ENCODE peak calls at places on chromosomes 7 and 10, in seven cellular contexts. M, X, Y, N, O, C and J are unnamed samples.
A peak's percentile ranks its signal among the peaks of the same experiment; 100 is the strongest.

GRCh38 chr10:3853547-3853989 is 68.6 kb upstream of the KLF6 start:
- DNase-seq in Y (no peak), C (no peak), M (no peak), X (peak; percentile 36), O (no peak), N (no peak), J (no peak)

GRCh38 chr10:74227697-74228424 is 76.8 kb downstream of the ADK start:
- DNase-seq in X (no peak), N (no peak), C (peak; percentile 65), M (no peak), Y (no peak), O (no peak), J (no peak)

GRCh38 chr10:13915710-13916109 is 328.9 kb downstream of the PRPF18 start:
- DNase-seq in N (no peak), X (no peak), Y (peak; percentile 23), M (peak; percentile 67), C (no peak), O (no peak), J (no peak)

GRCh38 chr7:29019896-29020295 is 61.8 kb upstream of the TRIL start:
- DNase-seq in O (no peak), N (no peak), M (peak; percentile 37), Y (peak; percentile 30), C (no peak), X (no peak), J (no peak)

GRCh38 chr10:127906548-127907377 is at the start of gene PTPRE:
- DNase-seq in Y (peak; percentile 82), O (peak; percentile 42), C (peak; percentile 69), N (peak; percentile 61), M (peak; percentile 79), X (peak; percentile 70), J (peak; percentile 38)

GRCh38 chr7:137970263-137970975 is 31.5 kb downstream of the CREB3L2 start:
- DNase-seq in M (peak; percentile 56), N (no peak), X (peak; percentile 42), O (no peak), C (peak; percentile 73), Y (peak; percentile 57), J (no peak)

GRCh38 chr10:102819054-102819453 is 18.2 kb downstream of the CYP17A1 start:
- DNase-seq in C (no peak), N (no peak), M (no peak), X (no peak), Y (no peak), O (no peak), J (no peak)

GRCh38 chr10:63819753-63820347 is 298.6 kb downstream of the REEP3 start:
- DNase-seq in O (no peak), X (peak; percentile 82), N (no peak), C (peak; percentile 74), Y (peak; percentile 71), M (peak; percentile 83), J (peak; percentile 25)

GRCh38 chr10:89975716-89976243 is 274.4 kb downstream of the KIF20B start:
- DNase-seq in N (no peak), M (no peak), X (no peak), Y (no peak), O (no peak), C (no peak), J (no peak)

GRCh38 chr7:1663243-1663642 is 6.8 kb upstream of the ELFN1 start:
- DNase-seq in N (no peak), O (no peak), C (no peak), X (peak; percentile 2), M (peak; percentile 12), Y (no peak), J (no peak)

GRCh38 chr7:128410092-128410665 is 397 bp upstream of the IMPDH1 start:
- DNase-seq in C (peak; percentile 80), Y (peak; percentile 52), X (no peak), M (peak; percentile 57), N (peak; percentile 49), O (peak; percentile 39), J (no peak)

GRCh38 chr10:24453404-24453830 is 244.5 kb downstream of the KIAA1217 start:
- DNase-seq in N (no peak), M (no peak), O (no peak), X (no peak), C (no peak), Y (no peak), J (no peak)

GRCh38 chr10:3136763-3137611 is 35.6 kb downstream of the PITRM1 start:
- DNase-seq in N (no peak), M (peak; percentile 76), C (no peak), O (no peak), Y (peak; percentile 73), X (peak; percentile 56), J (no peak)

GRCh38 chr7:138948403-138948802 is 32.8 kb downstream of the KIAA1549 start:
- DNase-seq in M (no peak), Y (no peak), X (no peak), C (no peak), O (no peak), N (no peak), J (no peak)

GRCh38 chr10:130515670-130516069 is 379.5 kb downstream of the GLRX3 start:
- DNase-seq in O (no peak), C (no peak), X (no peak), N (no peak), M (no peak), Y (no peak), J (no peak)

GRCh38 chr7:98970031-98970615 is 91.8 kb downstream of the TRRAP start:
- DNase-seq in C (no peak), Y (no peak), N (no peak), M (no peak), O (no peak), X (no peak), J (no peak)

GRCh38 chr7:95904099-95904498 is 131.7 kb downstream of the DYNC1I1 start:
- DNase-seq in C (no peak), Y (peak; percentile 15), M (peak; percentile 18), X (no peak), N (no peak), O (no peak), J (no peak)

GRCh38 chr10:114694735-114695134 is 36.7 kb upstream of the ABLIM1 start:
- DNase-seq in O (no peak), C (peak; percentile 60), X (no peak), M (no peak), Y (no peak), N (no peak), J (peak; percentile 44)

GRCh38 chr7:39566056-39566921 is at the start of gene YAE1:
- DNase-seq in X (peak; percentile 87), M (peak; percentile 87), C (peak; percentile 77), Y (peak; percentile 85), N (peak; percentile 62), O (peak; percentile 63), J (peak; percentile 89)

GRCh38 chr7:151506901-151507382 is 12.8 kb downstream of the RHEB start:
- DNase-seq in Y (no peak), C (no peak), X (no peak), O (no peak), M (no peak), N (no peak), J (no peak)

GRCh38 chr7:124784879-124785818 is 19.6 kb upstream of the GPR37 start:
- DNase-seq in X (no peak), C (peak; percentile 64), N (no peak), M (peak; percentile 27), O (no peak), Y (no peak), J (peak; percentile 68)

GRCh38 chr10:113525713-113526112 is 27.1 kb upstream of the HABP2 start:
- DNase-seq in Y (no peak), N (no peak), X (no peak), M (no peak), O (no peak), C (no peak), J (no peak)

GRCh38 chr7:72493850-72494661 is 81.9 kb upstream of the CALN1 start:
- DNase-seq in Y (peak; percentile 49), C (peak; percentile 68), M (peak; percentile 41), O (peak; percentile 16), N (peak; percentile 9), X (peak; percentile 56), J (peak; percentile 77)

GRCh38 chr10:103564116-103564501 is 70.6 kb downstream of the NEURL1 start:
- DNase-seq in O (no peak), N (no peak), X (no peak), Y (no peak), C (no peak), M (no peak), J (no peak)

GRCh38 chr10:53841746-53842145 is 959.3 kb downstream of the PCDH15 start:
- DNase-seq in Y (no peak), M (no peak), C (no peak), O (no peak), N (no peak), X (no peak), J (no peak)

GRCh38 chr7:99642099-99642498 is 25.4 kb downstream of the ZSCAN25 start:
- DNase-seq in X (no peak), M (no peak), C (no peak), Y (no peak), N (no peak), O (no peak), J (no peak)

GRCh38 chr10:124646483-124647352 is 97.5 kb downstream of the FAM53B start:
- DNase-seq in N (no peak), X (peak; percentile 83), C (peak; percentile 41), Y (peak; percentile 80), M (peak; percentile 94), O (no peak), J (no peak)

GRCh38 chr10:104036518-104037260 is 49.0 kb downstream of the COL17A1 start:
- DNase-seq in M (no peak), N (no peak), O (no peak), C (no peak), X (no peak), Y (no peak), J (no peak)

GRCh38 chr7:131568953-131569352 is 12.5 kb upstream of the PODXL start:
- DNase-seq in N (no peak), Y (no peak), C (no peak), M (no peak), O (no peak), X (no peak), J (no peak)

GRCh38 chr7:74187915-74188675 is 13.9 kb downstream of the EIF4H start:
- DNase-seq in X (no peak), Y (no peak), O (no peak), N (no peak), C (no peak), M (no peak), J (no peak)

GRCh38 chr7:104883248-104883717 is 130.7 kb upstream of the KMT2E start:
- DNase-seq in N (no peak), C (no peak), Y (no peak), O (no peak), X (no peak), M (no peak), J (no peak)

GRCh38 chr10:13705526-13706169 is 118.9 kb downstream of the PRPF18 start:
- DNase-seq in Y (peak; percentile 37), O (no peak), X (peak; percentile 48), C (no peak), M (no peak), N (no peak), J (no peak)

GRCh38 chr7:65746398-65746669 is 126.5 kb upstream of the VKORC1L1 start:
- DNase-seq in Y (no peak), O (no peak), M (no peak), X (no peak), N (no peak), C (peak; percentile 11), J (no peak)

GRCh38 chr7:64494912-64495461 is 67.9 kb downstream of the ZNF680 start:
- DNase-seq in N (no peak), Y (no peak), X (no peak), M (no peak), C (no peak), O (no peak), J (no peak)